ENCODE peak calls at places on chromosomes 2 and 18, in five cellular contexts. One of them, this sample, is unnamed.

GRCh38 chr2:10124538-10125045 is 2.1 kb downstream of the RRM2 start:
- DNase-seq in cardiac fibroblast: peak
- DNase-seq in GM10248: peak
- DNase-seq in mucosa of gallbladder: peak
- DNase-seq in mesothelial cell of epicardium: no peak
- DNase-seq in this sample: peak

GRCh38 chr2:65722028-65722427 is 289.6 kb upstream of the SPRED2 start:
- DNase-seq in cardiac fibroblast: peak
- DNase-seq in GM10248: no peak
- DNase-seq in mucosa of gallbladder: peak
- DNase-seq in mesothelial cell of epicardium: peak
- DNase-seq in this sample: no peak

GRCh38 chr2:203707530-203707929 is 1.1 kb downstream of the CD28 start:
- DNase-seq in cardiac fibroblast: no peak
- DNase-seq in GM10248: no peak
- DNase-seq in mucosa of gallbladder: no peak
- DNase-seq in mesothelial cell of epicardium: no peak
- DNase-seq in this sample: no peak

GRCh38 chr2:61368687-61369665 is 101.9 kb downstream of the USP34 start:
- DNase-seq in cardiac fibroblast: no peak
- DNase-seq in GM10248: no peak
- DNase-seq in mucosa of gallbladder: no peak
- DNase-seq in mesothelial cell of epicardium: no peak
- DNase-seq in this sample: no peak

GRCh38 chr2:144453039-144453336 is 66.9 kb downstream of the ZEB2 start:
- DNase-seq in cardiac fibroblast: peak
- DNase-seq in GM10248: no peak
- DNase-seq in mucosa of gallbladder: no peak
- DNase-seq in mesothelial cell of epicardium: no peak
- DNase-seq in this sample: no peak

GRCh38 chr2:38163006-38163405 is 87.1 kb upstream of the CYP1B1 start:
- DNase-seq in cardiac fibroblast: no peak
- DNase-seq in GM10248: no peak
- DNase-seq in mucosa of gallbladder: no peak
- DNase-seq in mesothelial cell of epicardium: no peak
- DNase-seq in this sample: no peak

GRCh38 chr18:8507881-8508280 is 101.4 kb upstream of the RAB12 start:
- DNase-seq in cardiac fibroblast: no peak
- DNase-seq in GM10248: no peak
- DNase-seq in mucosa of gallbladder: no peak
- DNase-seq in mesothelial cell of epicardium: no peak
- DNase-seq in this sample: no peak

GRCh38 chr18:24979223-24979622 is 372.7 kb downstream of the ZNF521 start:
- DNase-seq in cardiac fibroblast: no peak
- DNase-seq in GM10248: no peak
- DNase-seq in mucosa of gallbladder: no peak
- DNase-seq in mesothelial cell of epicardium: no peak
- DNase-seq in this sample: no peak

GRCh38 chr2:129436809-129437208 is 542.7 kb upstream of the RAB6C start:
- DNase-seq in cardiac fibroblast: no peak
- DNase-seq in GM10248: no peak
- DNase-seq in mucosa of gallbladder: no peak
- DNase-seq in mesothelial cell of epicardium: no peak
- DNase-seq in this sample: no peak

GRCh38 chr2:200655918-200656580 is 70.2 kb downstream of the AOX1 start:
- DNase-seq in cardiac fibroblast: peak
- DNase-seq in GM10248: no peak
- DNase-seq in mucosa of gallbladder: no peak
- DNase-seq in mesothelial cell of epicardium: no peak
- DNase-seq in this sample: no peak

GRCh38 chr18:54957987-54958386 is 1.3 kb downstream of the CCDC68 start:
- DNase-seq in cardiac fibroblast: peak
- DNase-seq in GM10248: no peak
- DNase-seq in mucosa of gallbladder: peak
- DNase-seq in mesothelial cell of epicardium: no peak
- DNase-seq in this sample: peak

GRCh38 chr2:183232161-183232865 is 108.1 kb downstream of the NUP35 start:
- DNase-seq in cardiac fibroblast: peak
- DNase-seq in GM10248: no peak
- DNase-seq in mucosa of gallbladder: no peak
- DNase-seq in mesothelial cell of epicardium: no peak
- DNase-seq in this sample: peak

GRCh38 chr18:63180971-63181376 is 138.6 kb downstream of the BCL2 start:
- DNase-seq in cardiac fibroblast: no peak
- DNase-seq in GM10248: peak
- DNase-seq in mucosa of gallbladder: no peak
- DNase-seq in mesothelial cell of epicardium: no peak
- DNase-seq in this sample: no peak

GRCh38 chr2:230435431-230435830 is 19.4 kb downstream of the SP100 start:
- DNase-seq in cardiac fibroblast: no peak
- DNase-seq in GM10248: no peak
- DNase-seq in mucosa of gallbladder: no peak
- DNase-seq in mesothelial cell of epicardium: no peak
- DNase-seq in this sample: no peak

GRCh38 chr2:231622963-231623362 is 30.3 kb downstream of the TEX44 start:
- DNase-seq in cardiac fibroblast: no peak
- DNase-seq in GM10248: no peak
- DNase-seq in mucosa of gallbladder: no peak
- DNase-seq in mesothelial cell of epicardium: no peak
- DNase-seq in this sample: no peak

GRCh38 chr2:237435844-237436590 is 22.1 kb upstream of the COL6A3 start:
- DNase-seq in cardiac fibroblast: peak
- DNase-seq in GM10248: no peak
- DNase-seq in mucosa of gallbladder: no peak
- DNase-seq in mesothelial cell of epicardium: no peak
- DNase-seq in this sample: peak

GRCh38 chr2:30235859-30236535 is 4.7 kb downstream of the LBH start:
- DNase-seq in cardiac fibroblast: no peak
- DNase-seq in GM10248: no peak
- DNase-seq in mucosa of gallbladder: no peak
- DNase-seq in mesothelial cell of epicardium: no peak
- DNase-seq in this sample: no peak

GRCh38 chr2:189016311-189016830 is 42.2 kb downstream of the COL3A1 start:
- DNase-seq in cardiac fibroblast: peak
- DNase-seq in GM10248: no peak
- DNase-seq in mucosa of gallbladder: no peak
- DNase-seq in mesothelial cell of epicardium: no peak
- DNase-seq in this sample: no peak

GRCh38 chr18:48328473-48329205 is 80.5 kb downstream of the ZBTB7C start:
- DNase-seq in cardiac fibroblast: peak
- DNase-seq in GM10248: no peak
- DNase-seq in mucosa of gallbladder: no peak
- DNase-seq in mesothelial cell of epicardium: no peak
- DNase-seq in this sample: peak

GRCh38 chr2:227374158-227374557 is 4.9 kb downstream of the TM4SF20 start:
- DNase-seq in cardiac fibroblast: peak
- DNase-seq in GM10248: no peak
- DNase-seq in mucosa of gallbladder: no peak
- DNase-seq in mesothelial cell of epicardium: no peak
- DNase-seq in this sample: no peak

GRCh38 chr2:9896216-9896615 is 52.9 kb downstream of the TAF1B start:
- DNase-seq in cardiac fibroblast: no peak
- DNase-seq in GM10248: no peak
- DNase-seq in mucosa of gallbladder: no peak
- DNase-seq in mesothelial cell of epicardium: no peak
- DNase-seq in this sample: no peak

GRCh38 chr2:203344667-203345066 is 16.5 kb downstream of the ABI2 start:
- DNase-seq in cardiac fibroblast: no peak
- DNase-seq in GM10248: no peak
- DNase-seq in mucosa of gallbladder: no peak
- DNase-seq in mesothelial cell of epicardium: no peak
- DNase-seq in this sample: no peak

GRCh38 chr2:231720971-231721640 is 12.8 kb downstream of the PTMA start:
- DNase-seq in cardiac fibroblast: no peak
- DNase-seq in GM10248: peak
- DNase-seq in mucosa of gallbladder: no peak
- DNase-seq in mesothelial cell of epicardium: no peak
- DNase-seq in this sample: no peak

GRCh38 chr2:37928377-37928776 is 3.3 kb downstream of the RMDN2 start:
- DNase-seq in cardiac fibroblast: no peak
- DNase-seq in GM10248: no peak
- DNase-seq in mucosa of gallbladder: no peak
- DNase-seq in mesothelial cell of epicardium: no peak
- DNase-seq in this sample: no peak

GRCh38 chr2:8571792-8572499 is 109.9 kb upstream of the ID2 start:
- DNase-seq in cardiac fibroblast: no peak
- DNase-seq in GM10248: no peak
- DNase-seq in mucosa of gallbladder: no peak
- DNase-seq in mesothelial cell of epicardium: no peak
- DNase-seq in this sample: no peak

GRCh38 chr2:241762321-241762932 is 14.2 kb upstream of the GAL3ST2 start:
- DNase-seq in cardiac fibroblast: no peak
- DNase-seq in GM10248: no peak
- DNase-seq in mucosa of gallbladder: no peak
- DNase-seq in mesothelial cell of epicardium: no peak
- DNase-seq in this sample: no peak

GRCh38 chr18:34866739-34867138 is 156.6 kb downstream of the DTNA start:
- DNase-seq in cardiac fibroblast: peak
- DNase-seq in GM10248: no peak
- DNase-seq in mucosa of gallbladder: no peak
- DNase-seq in mesothelial cell of epicardium: no peak
- DNase-seq in this sample: peak

GRCh38 chr18:75211002-75211621 is 515 bp downstream of the TSHZ1 start:
- DNase-seq in cardiac fibroblast: peak
- DNase-seq in GM10248: peak
- DNase-seq in mucosa of gallbladder: no peak
- DNase-seq in mesothelial cell of epicardium: no peak
- DNase-seq in this sample: no peak

GRCh38 chr2:42047488-42048317 is at the start of gene PKDCC:
- DNase-seq in cardiac fibroblast: peak
- DNase-seq in GM10248: peak
- DNase-seq in mucosa of gallbladder: peak
- DNase-seq in mesothelial cell of epicardium: peak
- DNase-seq in this sample: peak

GRCh38 chr2:190283783-190284182 is 35.8 kb downstream of the HIBCH start:
- DNase-seq in cardiac fibroblast: no peak
- DNase-seq in GM10248: no peak
- DNase-seq in mucosa of gallbladder: no peak
- DNase-seq in mesothelial cell of epicardium: no peak
- DNase-seq in this sample: no peak

GRCh38 chr2:41782306-41783158 is 265.3 kb upstream of the PKDCC start:
- DNase-seq in cardiac fibroblast: peak
- DNase-seq in GM10248: peak
- DNase-seq in mucosa of gallbladder: peak
- DNase-seq in mesothelial cell of epicardium: peak
- DNase-seq in this sample: peak

GRCh38 chr2:232457121-232458011 is 1.4 kb downstream of the ALPI start:
- DNase-seq in cardiac fibroblast: no peak
- DNase-seq in GM10248: no peak
- DNase-seq in mucosa of gallbladder: no peak
- DNase-seq in mesothelial cell of epicardium: no peak
- DNase-seq in this sample: no peak

This sample was measured in renal cortical epithelial cell.